ENCODE peak calls at places on chromosomes 2 and 18, in seven cellular contexts. W is transverse colon, Q is H9, H is lung, K is astrocyte, E is BE2C, P is esophagus squamous epithelium. D is an unnamed sample.

GRCh38 chr18:43341014-43341413 is 63.7 kb upstream of the SYT4 start:
- DNase-seq in K (no peak), P (no peak), H (no peak), W (no peak), E (no peak), Q (no peak), D (no peak)

GRCh38 chr18:10020176-10020575 is 106.4 kb downstream of the VAPA start:
- DNase-seq in H (no peak), P (no peak), Q (no peak), E (no peak), W (no peak), K (no peak), D (no peak)

GRCh38 chr2:116696223-116696622 is 1118.3 kb upstream of the DDX18 start:
- DNase-seq in K (no peak), W (no peak), E (no peak), P (no peak), H (no peak), Q (no peak), D (no peak)

GRCh38 chr2:112184121-112184520 is 45.9 kb downstream of the FBLN7 start:
- DNase-seq in K (no peak), P (no peak), W (no peak), H (no peak), E (no peak), Q (no peak), D (no peak)

GRCh38 chr2:151410485-151410833 is 757 bp downstream of the RIF1 start:
- DNase-seq in Q (no peak), W (no peak), P (no peak), H (peak; percentile 29), E (peak; percentile 16), K (no peak), D (no peak)

GRCh38 chr2:94874277-94874997 is 3.2 kb downstream of the TEKT4 start:
- DNase-seq in K (no peak), Q (peak; percentile 51), P (no peak), E (peak; percentile 51), H (peak; percentile 56), W (peak; percentile 47), D (no peak)

GRCh38 chr2:219155054-219155644 is 5.5 kb downstream of the NHEJ1 start:
- DNase-seq in P (no peak), K (peak; percentile 17), H (peak; percentile 48), Q (no peak), E (peak; percentile 68), W (peak; percentile 25), D (no peak)

GRCh38 chr18:22639026-22639463 is 221.3 kb upstream of the CTAGE1 start:
- DNase-seq in H (no peak), K (peak; percentile 96), P (no peak), E (no peak), W (no peak), Q (no peak), D (no peak)

GRCh38 chr2:234986346-234986745 is 34.5 kb downstream of the SH3BP4 start:
- DNase-seq in P (no peak), H (no peak), E (no peak), W (no peak), K (no peak), Q (no peak), D (no peak)

DNA sequence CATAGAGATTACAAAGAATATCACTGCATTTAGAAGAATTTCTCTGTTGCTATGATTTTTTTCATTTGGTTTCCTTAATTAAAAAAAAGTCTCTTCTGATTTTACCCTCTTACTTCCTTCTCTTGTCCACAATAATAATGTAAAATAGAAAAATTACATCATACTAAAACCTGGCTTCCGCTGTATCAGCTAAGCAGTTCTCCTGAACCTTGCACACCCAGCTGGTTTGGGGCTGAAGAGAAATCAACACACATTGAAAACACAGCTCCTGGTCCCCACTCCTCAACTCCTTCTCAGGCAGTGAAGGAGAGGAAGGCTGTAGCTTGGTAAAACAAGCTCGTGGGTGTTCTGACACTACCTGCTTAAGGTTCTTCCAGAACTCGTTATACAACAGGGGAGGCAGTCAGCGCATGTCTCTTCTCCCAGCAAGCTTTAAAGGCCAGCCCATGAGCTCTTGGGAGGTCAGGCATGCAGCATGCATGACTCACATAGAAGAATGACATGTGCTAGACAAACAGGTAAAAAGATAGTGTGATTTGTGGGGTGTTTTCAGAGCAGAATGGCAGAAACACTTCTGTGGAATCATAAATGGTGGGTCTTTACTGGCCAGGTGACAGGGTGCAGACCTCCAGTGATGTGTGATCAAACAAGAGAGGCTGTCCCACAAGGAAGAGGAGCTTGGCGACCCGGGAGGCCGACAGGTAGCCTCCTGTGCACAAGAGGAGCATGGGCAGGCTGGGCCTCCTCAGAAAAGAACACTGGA is 69.1 kb downstream of the UXS1 start:
- DNase-seq in E (no peak), H (no peak), W (no peak), K (no peak), Q (no peak), P (no peak), D (no peak)
- TF ChIP-seq CTCF in E (no peak), H (no peak), W (no peak), K (no peak), Q (no peak), P (no peak), D (no peak)

DNA sequence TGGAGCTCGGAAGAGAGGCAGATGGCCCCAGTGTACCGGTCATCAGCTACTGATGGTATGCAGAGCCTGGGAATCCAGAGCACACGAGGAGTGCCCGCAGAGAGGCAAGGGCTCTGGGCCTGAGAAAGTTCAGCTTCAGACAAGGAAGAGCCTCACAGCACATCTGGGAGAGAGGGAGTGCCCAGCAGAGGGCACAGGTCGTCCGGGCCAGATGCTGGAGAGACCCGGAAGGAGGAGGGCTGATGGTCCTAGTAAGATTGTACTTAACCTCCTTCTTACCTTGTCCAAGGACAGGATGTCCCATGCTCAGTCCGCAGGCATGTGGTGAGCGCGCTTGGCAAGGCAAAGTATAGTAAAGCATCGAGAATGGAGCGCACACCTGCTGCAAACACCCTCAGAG is 24.4 kb upstream of the CHMP1B start:
- DNase-seq in W (no peak), H (no peak), Q (peak; percentile 65), P (no peak), K (no peak), E (no peak), D (no peak)
- H3K9me3 ChIP-seq in W (no peaks in the 10 kb centered on the region), H (no peaks in the 10 kb centered on the region), Q (no peaks in the 10 kb centered on the region), P (no peaks in the 10 kb centered on the region), K (no peaks in the 10 kb centered on the region), E (no peaks in the 10 kb centered on the region), D (no peaks in the 10 kb centered on the region)

GRCh38 chr2:72138921-72139381 is 8.7 kb downstream of the CYP26B1 start:
- DNase-seq in E (no peak), W (no peak), K (peak; percentile 36), P (no peak), H (no peak), Q (peak; percentile 21), D (peak; percentile 69)

GRCh38 chr2:72136349-72136748 is 11.3 kb downstream of the CYP26B1 start:
- DNase-seq in P (no peak), E (no peak), Q (no peak), H (no peak), W (no peak), K (no peak), D (peak; percentile 46)

GRCh38 chr2:72138011-72138881 is 9.4 kb downstream of the CYP26B1 start:
- DNase-seq in W (no peak), E (no peak), H (no peak), P (no peak), K (no peak), Q (peak; percentile 26), D (no peak)

GRCh38 chr2:72136933-72137497 is 10.6 kb downstream of the CYP26B1 start:
- DNase-seq in E (no peak), P (no peak), K (no peak), Q (no peak), W (no peak), H (no peak), D (peak; percentile 56)

GRCh38 chr2:72137498-72138010 is 10.1 kb downstream of the CYP26B1 start:
- DNase-seq in H (peak; percentile 67), P (no peak), K (no peak), W (peak; percentile 70), E (peak; percentile 48), Q (peak; percentile 80), D (peak; percentile 74)
- TF ChIP-seq CTCF in H (peak; percentile 70), P (peak; percentile 57), K (peak; percentile 55), W (peak; percentile 91), E (peak; percentile 73), Q (peak; percentile 97), D (peak; percentile 92)

GRCh38 chr2:24893934-24894333 is 26.1 kb downstream of the ADCY3 start:
- DNase-seq in P (no peak), H (no peak), W (no peak), Q (no peak), E (no peak), K (peak; percentile 18), D (no peak)
- H3K9me3 ChIP-seq in P (peaks cover 16% of the 10 kb centered on the region), H (peaks cover 5% of the 10 kb centered on the region), W (peaks cover 18% of the 10 kb centered on the region), Q (peaks cover 4% of the 10 kb centered on the region), E (no peaks in the 10 kb centered on the region), K (peaks cover 6% of the 10 kb centered on the region), D (peaks cover 10% of the 10 kb centered on the region)